ENCODE peak calls at places on chromosomes 3 and 15, in seven cellular contexts. B is astrocyte of the spinal cord, W is RWPE2, D is right lobe of liver, L is endothelial cell, C is endothelial cell of umbilical vein, Z is tibial artery. Q is an unnamed sample.

GRCh38 chr3:14231145-14231990 is 52.8 kb downstream of the LSM3 start:
- DNase-seq in Z (no peak), B (no peak), L (no peak), D (no peak), W (no peak), C (no peak), Q (peak)

GRCh38 chr15:75591655-75592364 is 12.7 kb upstream of the PTPN9 start:
- DNase-seq in Z (peak), D (no peak), C (no peak), B (no peak), L (no peak), W (no peak), Q (no peak)

GRCh38 chr3:191915717-191916116 is 454.8 kb downstream of the PYDC2 start:
- DNase-seq in L (no peak), Z (no peak), C (peak), B (no peak), D (no peak), W (no peak), Q (no peak)

GRCh38 chr3:78506581-78507195 is 1261.1 kb downstream of the ROBO1 start:
- DNase-seq in W (no peak), D (no peak), L (no peak), C (no peak), B (peak), Z (no peak), Q (no peak)

GRCh38 chr15:77702211-77702957 is 69.7 kb upstream of the LINGO1 start:
- DNase-seq in Z (no peak), C (peak), W (no peak), B (peak), L (peak), D (no peak), Q (no peak)

GRCh38 chr15:71715914-71716313 is 94.4 kb upstream of the NR2E3 start:
- DNase-seq in L (no peak), Z (no peak), D (no peak), W (no peak), C (peak), B (no peak), Q (no peak)

GRCh38 chr3:67468511-67468910 is 185.9 kb downstream of the SUCLG2 start:
- DNase-seq in Z (no peak), D (no peak), W (no peak), B (peak), C (no peak), L (no peak), Q (no peak)

GRCh38 chr3:119562307-119562961 is 3.0 kb upstream of the CD80 start:
- DNase-seq in B (no peak), D (no peak), W (no peak), Z (no peak), C (no peak), L (no peak), Q (no peak)

GRCh38 chr15:29090617-29091466 is 178.8 kb downstream of the NSMCE3 start:
- DNase-seq in B (no peak), W (peak), D (no peak), Z (no peak), L (peak), C (no peak), Q (no peak)

GRCh38 chr3:109369510-109369909 is 32.2 kb upstream of the DPPA4 start:
- DNase-seq in W (no peak), L (peak), B (no peak), Z (no peak), D (peak), C (no peak), Q (no peak)

GRCh38 chr3:66393486-66394260 is 107.1 kb downstream of the LRIG1 start:
- DNase-seq in C (peak), L (no peak), W (no peak), D (no peak), B (peak), Z (no peak), Q (no peak)

GRCh38 chr3:128324911-128325592 is 141.6 kb downstream of the DNAJB8 start:
- DNase-seq in C (no peak), Z (no peak), L (no peak), W (no peak), D (no peak), B (no peak), Q (peak)

GRCh38 chr15:71951134-71951533 is 140.8 kb downstream of the NR2E3 start:
- DNase-seq in L (no peak), D (no peak), W (no peak), Z (no peak), C (no peak), B (no peak), Q (no peak)

GRCh38 chr3:115623414-115623868 is at the start of gene GAP43:
- DNase-seq in B (peak), W (no peak), C (peak), Z (peak), L (peak), D (peak), Q (no peak)

GRCh38 chr3:32340639-32341365 is 50.9 kb upstream of the CMTM7 start:
- DNase-seq in B (no peak), Z (no peak), C (peak), W (no peak), D (peak), L (no peak), Q (no peak)

GRCh38 chr3:173778246-173778645 is 380.7 kb downstream of the NLGN1 start:
- DNase-seq in L (no peak), B (no peak), C (no peak), W (no peak), D (no peak), Z (no peak), Q (no peak)

GRCh38 chr3:23863060-23863459 is 53.7 kb downstream of the NKIRAS1 start:
- DNase-seq in B (no peak), W (no peak), L (no peak), D (no peak), C (peak), Z (no peak), Q (no peak)

GRCh38 chr3:194395767-194396527 is 3.1 kb downstream of the GP5 start:
- DNase-seq in D (peak), L (no peak), Z (peak), C (no peak), B (no peak), W (no peak), Q (no peak)

GRCh38 chr3:148319161-148319915 is 378.4 kb upstream of the AGTR1 start:
- DNase-seq in L (no peak), C (no peak), B (peak), D (no peak), W (no peak), Z (no peak), Q (no peak)

GRCh38 chr3:168894204-168894603 is 769.3 kb downstream of the MECOM start:
- DNase-seq in B (no peak), W (no peak), C (no peak), L (no peak), Z (no peak), D (no peak), Q (no peak)

GRCh38 chr3:139534992-139535879 is 4.3 kb downstream of the RBP1 start:
- DNase-seq in W (no peak), B (peak), L (no peak), C (peak), D (peak), Z (peak), Q (no peak)

GRCh38 chr3:62601238-62601856 is 228.0 kb upstream of the FEZF2 start:
- DNase-seq in C (peak), W (no peak), D (no peak), B (peak), Z (no peak), L (no peak), Q (no peak)

GRCh38 chr3:56796202-56796601 is 5.5 kb downstream of the ARHGEF3 start:
- DNase-seq in W (no peak), B (peak), L (no peak), C (peak), Z (no peak), D (no peak), Q (no peak)

GRCh38 chr15:101115887-101116680 is 135.8 kb downstream of the CHSY1 start:
- DNase-seq in Z (peak), W (peak), B (peak), L (no peak), C (no peak), D (no peak), Q (no peak)

GRCh38 chr3:130839815-130840214 is 54.1 kb upstream of the ATP2C1 start:
- DNase-seq in W (no peak), C (no peak), L (no peak), B (no peak), Z (no peak), D (no peak), Q (no peak)

GRCh38 chr3:139448104-139448503 is 28.2 kb downstream of the RBP2 start:
- DNase-seq in Z (no peak), W (no peak), D (no peak), C (no peak), B (no peak), L (no peak), Q (no peak)

GRCh38 chr3:157127831-157128767 is 31.8 kb downstream of the CCNL1 start:
- DNase-seq in Z (peak), B (peak), D (peak), L (no peak), W (peak), C (peak), Q (no peak)

GRCh38 chr15:92879949-92880725 is 20.0 kb upstream of the CHD2 start:
- DNase-seq in W (no peak), D (no peak), B (no peak), L (no peak), Z (no peak), C (no peak), Q (no peak)

GRCh38 chr15:39304201-39304841 is 276.6 kb upstream of the THBS1 start:
- DNase-seq in L (no peak), Z (no peak), C (no peak), B (peak), W (no peak), D (no peak), Q (no peak)

GRCh38 chr3:136856665-136857064 is 5.3 kb upstream of the NCK1 start:
- DNase-seq in D (no peak), Z (no peak), C (no peak), L (no peak), B (no peak), W (no peak), Q (no peak)

GRCh38 chr3:55282994-55283393 is 204.1 kb downstream of the WNT5A start:
- DNase-seq in L (no peak), Z (no peak), C (no peak), W (no peak), D (no peak), B (no peak), Q (no peak)

GRCh38 chr3:8445861-8446260 is 55.8 kb upstream of the LMCD1 start:
- DNase-seq in W (no peak), Z (no peak), B (peak), D (no peak), L (no peak), C (peak), Q (no peak)

GRCh38 chr15:45126535-45127158 is 3.0 kb downstream of the DUOXA1 start:
- DNase-seq in W (no peak), Z (no peak), L (peak), B (no peak), D (no peak), C (peak), Q (no peak)

GRCh38 chr15:70094690-70095311 is 2.9 kb downstream of the TLE3 start:
- DNase-seq in W (no peak), C (peak), L (no peak), Z (peak), D (no peak), B (no peak), Q (no peak)

GRCh38 chr15:70096975-70097336 is 761 bp downstream of the TLE3 start:
- DNase-seq in Z (no peak), W (no peak), B (no peak), C (no peak), D (no peak), L (no peak), Q (no peak)

GRCh38 chr15:70097337-70098169 is at the start of gene TLE3:
- DNase-seq in B (peak), C (peak), W (peak), Z (peak), D (peak), L (peak), Q (peak)

GRCh38 chr15:70095387-70096214 is 2.1 kb downstream of the TLE3 start:
- DNase-seq in D (no peak), B (no peak), C (peak), W (no peak), L (no peak), Z (peak), Q (no peak)

DNA sequence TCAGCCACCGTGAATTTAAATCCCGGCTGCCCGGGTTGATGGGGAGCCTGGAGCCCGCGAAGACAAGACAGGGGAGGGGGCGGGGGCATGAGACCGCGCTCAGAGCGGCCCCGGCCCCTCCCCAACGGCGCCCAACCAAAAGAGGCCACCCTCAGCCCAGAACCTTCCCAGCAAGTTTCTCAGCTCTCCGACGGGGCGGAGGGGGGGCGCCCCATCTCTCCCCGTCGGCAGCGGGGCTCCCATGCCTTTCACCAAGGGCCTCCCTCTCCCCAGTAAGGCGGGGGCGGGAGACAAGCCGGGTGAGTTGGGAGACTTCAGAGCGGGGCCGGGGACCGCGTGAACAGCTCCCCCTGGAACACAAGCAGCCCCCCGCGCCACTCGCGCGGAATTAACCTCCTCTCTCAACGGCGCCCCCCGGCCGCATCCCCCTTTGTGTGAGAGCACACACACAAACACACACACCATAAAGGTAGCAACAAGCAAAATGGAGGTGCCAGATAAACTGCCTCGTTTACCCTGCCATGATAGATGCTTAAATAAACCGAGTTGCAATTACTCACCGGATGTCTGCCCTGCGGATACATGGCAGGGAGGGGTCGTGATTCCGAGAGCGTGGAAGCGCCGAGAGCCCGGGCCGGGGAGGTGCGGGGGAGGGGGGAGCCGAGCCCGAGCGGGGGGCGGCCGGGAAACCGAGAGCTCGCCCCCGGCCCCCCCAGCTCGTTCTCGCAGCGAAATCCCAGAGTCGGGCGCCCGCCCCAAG is 1.3 kb downstream of the TLE3 start:
- DNase-seq in W (no peak), Z (peak), B (peak), D (no peak), C (peak), L (peak), Q (no peak)
- TF ChIP-seq CTCF in W (peak), Z (no peak), B (no peak), D (no peak), C (no peak), L (no peak), Q (no peak)

DNA sequence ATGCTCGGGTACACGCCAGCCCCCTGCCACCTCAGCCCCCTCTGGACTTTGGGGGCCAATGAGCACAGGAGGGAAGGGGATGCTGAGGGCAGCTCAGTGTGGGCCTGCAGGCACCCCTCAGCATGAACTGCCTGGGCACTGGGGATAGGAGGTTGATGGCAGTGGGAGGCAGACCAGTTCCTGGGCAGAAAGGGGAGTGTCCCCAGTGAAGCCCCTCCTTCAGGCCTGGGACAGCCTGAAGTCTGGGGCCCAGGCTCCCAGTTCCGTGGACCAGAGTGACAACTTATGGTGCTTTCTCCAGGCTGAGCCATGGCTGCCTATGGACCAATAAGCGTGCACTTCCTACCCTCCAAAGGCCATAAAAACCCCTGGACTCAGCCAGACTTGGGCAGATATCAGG is 63.3 kb upstream of the IMPG2 start:
- DNase-seq in C (no peak), D (no peak), B (no peak), Z (no peak), L (no peak), W (no peak), Q (no peak)
- TF ChIP-seq CTCF in C (no peak), D (no peak), B (no peak), Z (no peak), L (no peak), W (no peak), Q (no peak)

DNA sequence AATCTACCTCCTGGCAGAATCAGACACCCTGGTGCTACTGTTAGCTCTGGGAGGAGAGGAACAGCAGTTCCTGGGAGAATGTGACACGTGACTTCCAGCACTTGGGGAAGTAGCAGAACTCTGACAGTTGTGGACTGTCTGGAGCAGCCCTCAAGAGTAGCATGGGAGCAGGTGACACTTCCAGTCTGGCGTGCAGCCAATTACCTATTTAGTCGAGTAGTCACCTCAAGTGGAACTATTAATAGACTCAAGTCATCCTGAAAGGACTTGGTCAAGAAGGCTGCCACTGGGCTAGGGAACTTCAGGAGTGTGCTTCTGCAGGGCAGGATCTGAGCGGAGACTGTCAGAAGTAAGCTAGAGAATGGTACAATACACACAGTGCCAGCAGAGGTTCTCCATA is 62.3 kb downstream of the MTHFS start:
- DNase-seq in B (no peak), L (no peak), C (no peak), D (no peak), Z (no peak), W (no peak), Q (no peak)
- TF ChIP-seq CTCF in B (no peak), L (no peak), C (no peak), D (no peak), Z (no peak), W (no peak), Q (no peak)

GRCh38 chr15:26372712-26373111 is 400.2 kb downstream of the GABRB3 start:
- DNase-seq in W (no peak), D (no peak), B (no peak), C (no peak), L (no peak), Z (no peak), Q (no peak)
- TF ChIP-seq CTCF in W (no peak), D (no peak), B (no peak), C (no peak), L (no peak), Z (no peak), Q (no peak)

GRCh38 chr3:16355864-16356263 is 90.9 kb downstream of the OXNAD1 start:
- DNase-seq in L (no peak), W (no peak), C (no peak), D (no peak), Z (no peak), B (no peak), Q (no peak)
- TF ChIP-seq CTCF in L (no peak), W (no peak), C (no peak), D (no peak), Z (no peak), B (no peak), Q (no peak)

GRCh38 chr3:143652118-143652517 is 196.2 kb downstream of the SLC9A9 start:
- DNase-seq in D (peak), B (no peak), C (no peak), Z (no peak), L (no peak), W (no peak), Q (no peak)

GRCh38 chr3:143650827-143651226 is 197.4 kb downstream of the SLC9A9 start:
- DNase-seq in L (no peak), Z (no peak), C (no peak), B (no peak), D (no peak), W (no peak), Q (no peak)

GRCh38 chr3:143648218-143648617 is 200.1 kb downstream of the SLC9A9 start:
- DNase-seq in B (no peak), Z (no peak), C (no peak), L (no peak), W (no peak), D (no peak), Q (no peak)

GRCh38 chr3:143650120-143650519 is 198.1 kb downstream of the SLC9A9 start:
- DNase-seq in B (no peak), Z (no peak), L (no peak), C (peak), D (no peak), W (no peak), Q (no peak)

DNA sequence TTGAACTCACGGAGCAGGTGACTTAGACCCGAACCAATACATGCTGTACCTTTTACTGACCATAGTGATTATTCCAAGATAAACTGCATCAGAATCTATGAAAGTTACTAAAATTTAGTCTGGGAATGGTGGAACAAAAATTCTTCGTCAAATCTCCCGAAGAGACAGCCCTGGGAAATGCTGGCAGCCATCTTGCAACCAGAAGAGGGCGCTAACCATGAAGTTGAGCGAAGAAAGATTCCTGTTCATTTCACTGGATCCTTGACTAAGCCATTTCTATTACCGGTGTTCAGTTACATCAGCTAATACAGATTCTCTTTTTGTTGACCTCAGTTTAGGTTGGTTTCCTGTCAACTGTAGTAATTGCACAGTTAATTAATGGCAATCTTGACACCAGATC is 199.6 kb downstream of the SLC9A9 start:
- DNase-seq in C (no peak), D (no peak), B (no peak), W (no peak), L (peak), Z (no peak), Q (no peak)
- TF ChIP-seq CTCF in C (no peak), D (peak), B (peak), W (peak), L (peak), Z (no peak), Q (peak)

GRCh38 chr15:78749831-78750230 is 61.4 kb downstream of the ADAMTS7 start:
- DNase-seq in Z (peak), L (no peak), D (peak), C (no peak), W (peak), B (no peak), Q (no peak)

GRCh38 chr15:78752492-78753358 is 58.5 kb downstream of the ADAMTS7 start:
- DNase-seq in D (peak), Z (no peak), L (no peak), W (peak), B (no peak), C (no peak), Q (no peak)

GRCh38 chr15:78757636-78757905 is 53.7 kb downstream of the ADAMTS7 start:
- DNase-seq in B (no peak), C (no peak), L (no peak), W (peak), Z (no peak), D (no peak), Q (no peak)

GRCh38 chr15:78750566-78750965 is 60.7 kb downstream of the ADAMTS7 start:
- DNase-seq in C (no peak), Z (no peak), L (no peak), D (peak), B (no peak), W (peak), Q (no peak)

DNA sequence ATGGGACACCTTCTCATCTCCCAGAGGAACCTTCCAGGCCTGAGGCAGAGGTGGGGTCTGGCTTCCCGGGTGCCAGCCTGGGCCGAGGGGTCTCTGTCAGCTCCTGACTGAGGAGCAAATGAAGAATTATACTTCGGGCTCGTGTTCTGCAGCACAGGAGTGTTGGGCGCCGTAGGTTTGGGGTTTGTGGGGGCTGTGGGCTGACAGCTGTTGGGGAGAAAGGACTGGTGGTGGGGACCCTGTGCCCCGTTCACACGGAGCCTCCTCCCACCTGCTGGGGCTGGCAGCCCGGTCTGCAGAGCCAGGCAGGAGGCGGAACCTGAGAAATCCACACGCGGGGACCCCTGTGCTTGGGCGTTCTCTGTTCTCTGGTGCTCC is 59.7 kb downstream of the ADAMTS7 start:
- DNase-seq in Z (no peak), L (no peak), D (peak), B (no peak), W (peak), C (no peak), Q (no peak)
- TF ChIP-seq CTCF in Z (no peak), L (no peak), D (no peak), B (no peak), W (no peak), C (no peak), Q (no peak)